ENCODE peak calls at places on chromosome 21, in nine cellular contexts. One of them, this sample, is unnamed.

GRCh38 chr21:20220586-20220985 is 777.6 kb upstream of the NCAM2 start:
- DNase-seq in naive thymus-derived CD8-positive, alpha-beta T cell: no peak
- DNase-seq in CD8-positive, alpha-beta memory T cell: no peak
- DNase-seq in HTR-8/SVneo: no peak
- DNase-seq in activated T-cell treated with anti-CD3 and anti-CD28 coated beads for 24 hours: no peak
- DNase-seq in skeletal muscle cell: no peak
- DNase-seq in GM04504: no peak
- DNase-seq in dermis blood vessel endothelial cell: no peak
- DNase-seq in activated CD4-positive, alpha-beta T cell treated with anti-CD3 and anti-CD28 coated beads for 4 hours: no peak
- DNase-seq in this sample: no peak

GRCh38 chr21:14876464-14876863 is 188.3 kb downstream of the NRIP1 start:
- DNase-seq in naive thymus-derived CD8-positive, alpha-beta T cell: no peak
- DNase-seq in CD8-positive, alpha-beta memory T cell: no peak
- DNase-seq in HTR-8/SVneo: no peak
- DNase-seq in activated T-cell treated with anti-CD3 and anti-CD28 coated beads for 24 hours: no peak
- DNase-seq in skeletal muscle cell: no peak
- DNase-seq in GM04504: no peak
- DNase-seq in dermis blood vessel endothelial cell: no peak
- DNase-seq in activated CD4-positive, alpha-beta T cell treated with anti-CD3 and anti-CD28 coated beads for 4 hours: no peak
- DNase-seq in this sample: no peak

GRCh38 chr21:35651166-35651565 is 409.2 kb downstream of the SETD4 start:
- DNase-seq in naive thymus-derived CD8-positive, alpha-beta T cell: no peak
- DNase-seq in CD8-positive, alpha-beta memory T cell: no peak
- DNase-seq in HTR-8/SVneo: no peak
- DNase-seq in activated T-cell treated with anti-CD3 and anti-CD28 coated beads for 24 hours: no peak
- DNase-seq in skeletal muscle cell: no peak
- DNase-seq in GM04504: no peak
- DNase-seq in dermis blood vessel endothelial cell: no peak
- DNase-seq in activated CD4-positive, alpha-beta T cell treated with anti-CD3 and anti-CD28 coated beads for 4 hours: no peak
- DNase-seq in this sample: no peak

GRCh38 chr21:46022551-46023107 is 41.1 kb downstream of the COL6A1 start:
- DNase-seq in naive thymus-derived CD8-positive, alpha-beta T cell: no peak
- DNase-seq in CD8-positive, alpha-beta memory T cell: no peak
- DNase-seq in HTR-8/SVneo: no peak
- DNase-seq in activated T-cell treated with anti-CD3 and anti-CD28 coated beads for 24 hours: no peak
- DNase-seq in skeletal muscle cell: no peak
- DNase-seq in GM04504: no peak
- DNase-seq in dermis blood vessel endothelial cell: no peak
- DNase-seq in activated CD4-positive, alpha-beta T cell treated with anti-CD3 and anti-CD28 coated beads for 4 hours: no peak
- DNase-seq in this sample: no peak

GRCh38 chr21:45644041-45644906 is 749 bp downstream of the PCBP3 start:
- DNase-seq in naive thymus-derived CD8-positive, alpha-beta T cell: no peak
- DNase-seq in CD8-positive, alpha-beta memory T cell: no peak
- DNase-seq in HTR-8/SVneo: no peak
- DNase-seq in activated T-cell treated with anti-CD3 and anti-CD28 coated beads for 24 hours: no peak
- DNase-seq in skeletal muscle cell: no peak
- DNase-seq in GM04504: no peak
- DNase-seq in dermis blood vessel endothelial cell: no peak
- DNase-seq in activated CD4-positive, alpha-beta T cell treated with anti-CD3 and anti-CD28 coated beads for 4 hours: no peak
- DNase-seq in this sample: no peak

GRCh38 chr21:36661511-36662309 is 37.2 kb upstream of the SIM2 start:
- DNase-seq in naive thymus-derived CD8-positive, alpha-beta T cell: no peak
- DNase-seq in CD8-positive, alpha-beta memory T cell: no peak
- DNase-seq in HTR-8/SVneo: peak
- DNase-seq in activated T-cell treated with anti-CD3 and anti-CD28 coated beads for 24 hours: no peak
- DNase-seq in skeletal muscle cell: no peak
- DNase-seq in GM04504: no peak
- DNase-seq in dermis blood vessel endothelial cell: peak
- DNase-seq in activated CD4-positive, alpha-beta T cell treated with anti-CD3 and anti-CD28 coated beads for 4 hours: no peak
- DNase-seq in this sample: no peak

GRCh38 chr21:34926784-34927548 is 122.1 kb downstream of the RUNX1 start:
- DNase-seq in naive thymus-derived CD8-positive, alpha-beta T cell: no peak
- DNase-seq in CD8-positive, alpha-beta memory T cell: no peak
- DNase-seq in HTR-8/SVneo: no peak
- DNase-seq in activated T-cell treated with anti-CD3 and anti-CD28 coated beads for 24 hours: no peak
- DNase-seq in skeletal muscle cell: no peak
- DNase-seq in GM04504: no peak
- DNase-seq in dermis blood vessel endothelial cell: no peak
- DNase-seq in activated CD4-positive, alpha-beta T cell treated with anti-CD3 and anti-CD28 coated beads for 4 hours: no peak
- DNase-seq in this sample: no peak

GRCh38 chr21:45513003-45513706 is 29.1 kb downstream of the SLC19A1 start:
- DNase-seq in naive thymus-derived CD8-positive, alpha-beta T cell: no peak
- DNase-seq in CD8-positive, alpha-beta memory T cell: no peak
- DNase-seq in HTR-8/SVneo: no peak
- DNase-seq in activated T-cell treated with anti-CD3 and anti-CD28 coated beads for 24 hours: no peak
- DNase-seq in skeletal muscle cell: no peak
- DNase-seq in GM04504: no peak
- DNase-seq in dermis blood vessel endothelial cell: no peak
- DNase-seq in activated CD4-positive, alpha-beta T cell treated with anti-CD3 and anti-CD28 coated beads for 4 hours: no peak
- DNase-seq in this sample: no peak

GRCh38 chr21:45093064-45093532 is 18.7 kb downstream of the ADARB1 start:
- DNase-seq in naive thymus-derived CD8-positive, alpha-beta T cell: no peak
- DNase-seq in CD8-positive, alpha-beta memory T cell: no peak
- DNase-seq in HTR-8/SVneo: no peak
- DNase-seq in activated T-cell treated with anti-CD3 and anti-CD28 coated beads for 24 hours: no peak
- DNase-seq in skeletal muscle cell: no peak
- DNase-seq in GM04504: no peak
- DNase-seq in dermis blood vessel endothelial cell: peak
- DNase-seq in activated CD4-positive, alpha-beta T cell treated with anti-CD3 and anti-CD28 coated beads for 4 hours: no peak
- DNase-seq in this sample: no peak

GRCh38 chr21:43866659-43867331 is 1.8 kb downstream of the AGPAT3 start:
- DNase-seq in naive thymus-derived CD8-positive, alpha-beta T cell: no peak
- DNase-seq in CD8-positive, alpha-beta memory T cell: peak
- DNase-seq in HTR-8/SVneo: no peak
- DNase-seq in activated T-cell treated with anti-CD3 and anti-CD28 coated beads for 24 hours: peak
- DNase-seq in skeletal muscle cell: no peak
- DNase-seq in GM04504: no peak
- DNase-seq in dermis blood vessel endothelial cell: peak
- DNase-seq in activated CD4-positive, alpha-beta T cell treated with anti-CD3 and anti-CD28 coated beads for 4 hours: peak
- DNase-seq in this sample: no peak

GRCh38 chr21:26845066-26845749 is at the start of gene ADAMTS1:
- DNase-seq in naive thymus-derived CD8-positive, alpha-beta T cell: no peak
- DNase-seq in CD8-positive, alpha-beta memory T cell: no peak
- DNase-seq in HTR-8/SVneo: peak
- DNase-seq in activated T-cell treated with anti-CD3 and anti-CD28 coated beads for 24 hours: no peak
- DNase-seq in skeletal muscle cell: peak
- DNase-seq in GM04504: peak
- DNase-seq in dermis blood vessel endothelial cell: peak
- DNase-seq in activated CD4-positive, alpha-beta T cell treated with anti-CD3 and anti-CD28 coated beads for 4 hours: no peak
- DNase-seq in this sample: no peak

GRCh38 chr21:42844411-42845113 is 34.8 kb downstream of the WDR4 start:
- DNase-seq in naive thymus-derived CD8-positive, alpha-beta T cell: no peak
- DNase-seq in CD8-positive, alpha-beta memory T cell: no peak
- DNase-seq in HTR-8/SVneo: no peak
- DNase-seq in activated T-cell treated with anti-CD3 and anti-CD28 coated beads for 24 hours: no peak
- DNase-seq in skeletal muscle cell: no peak
- DNase-seq in GM04504: no peak
- DNase-seq in dermis blood vessel endothelial cell: no peak
- DNase-seq in activated CD4-positive, alpha-beta T cell treated with anti-CD3 and anti-CD28 coated beads for 4 hours: no peak
- DNase-seq in this sample: no peak

GRCh38 chr21:36709030-36709867 is 10.3 kb downstream of the SIM2 start:
- DNase-seq in naive thymus-derived CD8-positive, alpha-beta T cell: no peak
- DNase-seq in CD8-positive, alpha-beta memory T cell: no peak
- DNase-seq in HTR-8/SVneo: no peak
- DNase-seq in activated T-cell treated with anti-CD3 and anti-CD28 coated beads for 24 hours: no peak
- DNase-seq in skeletal muscle cell: no peak
- DNase-seq in GM04504: no peak
- DNase-seq in dermis blood vessel endothelial cell: no peak
- DNase-seq in activated CD4-positive, alpha-beta T cell treated with anti-CD3 and anti-CD28 coated beads for 4 hours: no peak
- DNase-seq in this sample: no peak

GRCh38 chr21:35743571-35743970 is 316.8 kb downstream of the SETD4 start:
- DNase-seq in naive thymus-derived CD8-positive, alpha-beta T cell: no peak
- DNase-seq in CD8-positive, alpha-beta memory T cell: no peak
- DNase-seq in HTR-8/SVneo: no peak
- DNase-seq in activated T-cell treated with anti-CD3 and anti-CD28 coated beads for 24 hours: no peak
- DNase-seq in skeletal muscle cell: peak
- DNase-seq in GM04504: no peak
- DNase-seq in dermis blood vessel endothelial cell: no peak
- DNase-seq in activated CD4-positive, alpha-beta T cell treated with anti-CD3 and anti-CD28 coated beads for 4 hours: no peak
- DNase-seq in this sample: no peak

GRCh38 chr21:34936299-34936698 is 112.8 kb downstream of the RUNX1 start:
- DNase-seq in naive thymus-derived CD8-positive, alpha-beta T cell: no peak
- DNase-seq in CD8-positive, alpha-beta memory T cell: no peak
- DNase-seq in HTR-8/SVneo: no peak
- DNase-seq in activated T-cell treated with anti-CD3 and anti-CD28 coated beads for 24 hours: no peak
- DNase-seq in skeletal muscle cell: no peak
- DNase-seq in GM04504: no peak
- DNase-seq in dermis blood vessel endothelial cell: no peak
- DNase-seq in activated CD4-positive, alpha-beta T cell treated with anti-CD3 and anti-CD28 coated beads for 4 hours: peak
- DNase-seq in this sample: no peak

GRCh38 chr21:25244735-25245134 is 362.5 kb downstream of the MRPL39 start:
- DNase-seq in naive thymus-derived CD8-positive, alpha-beta T cell: no peak
- DNase-seq in CD8-positive, alpha-beta memory T cell: no peak
- DNase-seq in HTR-8/SVneo: no peak
- DNase-seq in activated T-cell treated with anti-CD3 and anti-CD28 coated beads for 24 hours: no peak
- DNase-seq in skeletal muscle cell: no peak
- DNase-seq in GM04504: no peak
- DNase-seq in dermis blood vessel endothelial cell: no peak
- DNase-seq in activated CD4-positive, alpha-beta T cell treated with anti-CD3 and anti-CD28 coated beads for 4 hours: no peak
- DNase-seq in this sample: no peak

GRCh38 chr21:39673736-39674135 is 61.0 kb downstream of the B3GALT5 start:
- DNase-seq in naive thymus-derived CD8-positive, alpha-beta T cell: no peak
- DNase-seq in CD8-positive, alpha-beta memory T cell: no peak
- DNase-seq in HTR-8/SVneo: no peak
- DNase-seq in activated T-cell treated with anti-CD3 and anti-CD28 coated beads for 24 hours: no peak
- DNase-seq in skeletal muscle cell: no peak
- DNase-seq in GM04504: no peak
- DNase-seq in dermis blood vessel endothelial cell: no peak
- DNase-seq in activated CD4-positive, alpha-beta T cell treated with anti-CD3 and anti-CD28 coated beads for 4 hours: no peak
- DNase-seq in this sample: no peak

GRCh38 chr21:39610705-39611104 is 2.0 kb upstream of the B3GALT5 start:
- DNase-seq in naive thymus-derived CD8-positive, alpha-beta T cell: no peak
- DNase-seq in CD8-positive, alpha-beta memory T cell: no peak
- DNase-seq in HTR-8/SVneo: no peak
- DNase-seq in activated T-cell treated with anti-CD3 and anti-CD28 coated beads for 24 hours: no peak
- DNase-seq in skeletal muscle cell: no peak
- DNase-seq in GM04504: no peak
- DNase-seq in dermis blood vessel endothelial cell: no peak
- DNase-seq in activated CD4-positive, alpha-beta T cell treated with anti-CD3 and anti-CD28 coated beads for 4 hours: no peak
- DNase-seq in this sample: no peak

GRCh38 chr21:38286739-38287426 is 30.1 kb downstream of the KCNJ15 start:
- DNase-seq in naive thymus-derived CD8-positive, alpha-beta T cell: no peak
- DNase-seq in CD8-positive, alpha-beta memory T cell: no peak
- DNase-seq in HTR-8/SVneo: no peak
- DNase-seq in activated T-cell treated with anti-CD3 and anti-CD28 coated beads for 24 hours: no peak
- DNase-seq in skeletal muscle cell: no peak
- DNase-seq in GM04504: no peak
- DNase-seq in dermis blood vessel endothelial cell: no peak
- DNase-seq in activated CD4-positive, alpha-beta T cell treated with anti-CD3 and anti-CD28 coated beads for 4 hours: no peak
- DNase-seq in this sample: no peak

GRCh38 chr21:42021751-42022430 is 11.7 kb upstream of the ZBTB21 start:
- DNase-seq in naive thymus-derived CD8-positive, alpha-beta T cell: no peak
- DNase-seq in CD8-positive, alpha-beta memory T cell: no peak
- DNase-seq in HTR-8/SVneo: no peak
- DNase-seq in activated T-cell treated with anti-CD3 and anti-CD28 coated beads for 24 hours: no peak
- DNase-seq in skeletal muscle cell: no peak
- DNase-seq in GM04504: no peak
- DNase-seq in dermis blood vessel endothelial cell: no peak
- DNase-seq in activated CD4-positive, alpha-beta T cell treated with anti-CD3 and anti-CD28 coated beads for 4 hours: no peak
- DNase-seq in this sample: no peak

GRCh38 chr21:34885636-34886553 is 163.2 kb downstream of the RUNX1 start:
- DNase-seq in naive thymus-derived CD8-positive, alpha-beta T cell: no peak
- DNase-seq in CD8-positive, alpha-beta memory T cell: no peak
- DNase-seq in HTR-8/SVneo: no peak
- DNase-seq in activated T-cell treated with anti-CD3 and anti-CD28 coated beads for 24 hours: no peak
- DNase-seq in skeletal muscle cell: no peak
- DNase-seq in GM04504: no peak
- DNase-seq in dermis blood vessel endothelial cell: peak
- DNase-seq in activated CD4-positive, alpha-beta T cell treated with anti-CD3 and anti-CD28 coated beads for 4 hours: peak
- DNase-seq in this sample: no peak

GRCh38 chr21:43899307-43900077 is 34.5 kb downstream of the AGPAT3 start:
- DNase-seq in naive thymus-derived CD8-positive, alpha-beta T cell: no peak
- DNase-seq in CD8-positive, alpha-beta memory T cell: no peak
- DNase-seq in HTR-8/SVneo: no peak
- DNase-seq in activated T-cell treated with anti-CD3 and anti-CD28 coated beads for 24 hours: no peak
- DNase-seq in skeletal muscle cell: no peak
- DNase-seq in GM04504: no peak
- DNase-seq in dermis blood vessel endothelial cell: no peak
- DNase-seq in activated CD4-positive, alpha-beta T cell treated with anti-CD3 and anti-CD28 coated beads for 4 hours: no peak
- DNase-seq in this sample: no peak

GRCh38 chr21:19076031-19076430 is 672.4 kb upstream of the TMPRSS15 start:
- DNase-seq in naive thymus-derived CD8-positive, alpha-beta T cell: no peak
- DNase-seq in CD8-positive, alpha-beta memory T cell: no peak
- DNase-seq in HTR-8/SVneo: no peak
- DNase-seq in activated T-cell treated with anti-CD3 and anti-CD28 coated beads for 24 hours: no peak
- DNase-seq in skeletal muscle cell: no peak
- DNase-seq in GM04504: no peak
- DNase-seq in dermis blood vessel endothelial cell: no peak
- DNase-seq in activated CD4-positive, alpha-beta T cell treated with anti-CD3 and anti-CD28 coated beads for 4 hours: no peak
- DNase-seq in this sample: no peak

GRCh38 chr21:45317401-45318145 is 29.9 kb upstream of the POFUT2 start:
- DNase-seq in naive thymus-derived CD8-positive, alpha-beta T cell: no peak
- DNase-seq in CD8-positive, alpha-beta memory T cell: no peak
- DNase-seq in HTR-8/SVneo: peak
- DNase-seq in activated T-cell treated with anti-CD3 and anti-CD28 coated beads for 24 hours: no peak
- DNase-seq in skeletal muscle cell: peak
- DNase-seq in GM04504: peak
- DNase-seq in dermis blood vessel endothelial cell: peak
- DNase-seq in activated CD4-positive, alpha-beta T cell treated with anti-CD3 and anti-CD28 coated beads for 4 hours: no peak
- DNase-seq in this sample: no peak

GRCh38 chr21:32147041-32147440 is 131.8 kb downstream of the MIS18A start:
- DNase-seq in naive thymus-derived CD8-positive, alpha-beta T cell: no peak
- DNase-seq in CD8-positive, alpha-beta memory T cell: no peak
- DNase-seq in HTR-8/SVneo: no peak
- DNase-seq in activated T-cell treated with anti-CD3 and anti-CD28 coated beads for 24 hours: no peak
- DNase-seq in skeletal muscle cell: no peak
- DNase-seq in GM04504: no peak
- DNase-seq in dermis blood vessel endothelial cell: no peak
- DNase-seq in activated CD4-positive, alpha-beta T cell treated with anti-CD3 and anti-CD28 coated beads for 4 hours: no peak
- DNase-seq in this sample: no peak

This sample was measured in AG04449.